ENCODE peak calls at places on chromosomes 4 and X, in five cellular contexts. L is GM12865, G is foreskin keratinocyte, U is mammary epithelial cell, R is ovary. T is an unnamed sample.

GRCh38 chrX:13376857-13377441 is 57.1 kb upstream of the ATXN3L start:
- DNase-seq in G (peak), R (no peak), L (peak), U (peak), T (peak)

GRCh38 chr4:24473309-24473721 is 111.0 kb downstream of the DHX15 start:
- DNase-seq in R (peak), G (no peak), U (peak), L (no peak), T (no peak)

GRCh38 chrX:118521435-118521834 is 25.8 kb downstream of the DOCK11 start:
- DNase-seq in R (no peak), L (no peak), G (no peak), U (no peak), T (no peak)

GRCh38 chr4:101277661-101278060 is 69.7 kb downstream of the PPP3CA start:
- DNase-seq in U (peak), G (no peak), R (no peak), L (no peak), T (no peak)

GRCh38 chr4:75919914-75920313 is 17.7 kb upstream of the PPEF2 start:
- DNase-seq in L (no peak), G (no peak), U (no peak), R (no peak), T (no peak)

GRCh38 chr4:183507928-183508327 is 3.1 kb downstream of the ING2 start:
- DNase-seq in R (no peak), G (no peak), U (no peak), L (no peak), T (no peak)

GRCh38 chr4:27397886-27398285 is 537.2 kb downstream of the STIM2 start:
- DNase-seq in R (no peak), G (peak), U (no peak), L (no peak), T (no peak)

GRCh38 chrX:19869195-19869594 is 18.2 kb downstream of the SH3KBP1 start:
- DNase-seq in R (no peak), L (no peak), U (no peak), G (no peak), T (no peak)

GRCh38 chr4:168825975-168826374 is 184.1 kb downstream of the CBR4 start:
- DNase-seq in L (no peak), U (no peak), G (no peak), R (no peak), T (no peak)

GRCh38 chrX:34585561-34585960 is 71.5 kb downstream of the TMEM47 start:
- DNase-seq in G (no peak), U (no peak), R (no peak), L (no peak), T (no peak)

GRCh38 chr4:138096384-138097062 is 145.6 kb downstream of the SLC7A11 start:
- DNase-seq in G (no peak), U (no peak), L (no peak), R (no peak), T (no peak)

GRCh38 chrX:133544105-133544504 is 128.8 kb upstream of the GPC4 start:
- DNase-seq in G (peak), R (no peak), L (no peak), U (peak), T (no peak)

GRCh38 chrX:3094261-3094660 is 53.0 kb downstream of the ARSF start:
- DNase-seq in R (no peak), U (peak), L (no peak), G (peak), T (no peak)

GRCh38 chrX:43552703-43553102 is 103.4 kb upstream of the MAOA start:
- DNase-seq in G (no peak), R (no peak), U (no peak), L (no peak), T (no peak)

GRCh38 chrX:49072712-49073095 is 1.1 kb downstream of the PRAF2 start:
- DNase-seq in U (no peak), L (no peak), G (no peak), R (no peak), T (peak)

DNA sequence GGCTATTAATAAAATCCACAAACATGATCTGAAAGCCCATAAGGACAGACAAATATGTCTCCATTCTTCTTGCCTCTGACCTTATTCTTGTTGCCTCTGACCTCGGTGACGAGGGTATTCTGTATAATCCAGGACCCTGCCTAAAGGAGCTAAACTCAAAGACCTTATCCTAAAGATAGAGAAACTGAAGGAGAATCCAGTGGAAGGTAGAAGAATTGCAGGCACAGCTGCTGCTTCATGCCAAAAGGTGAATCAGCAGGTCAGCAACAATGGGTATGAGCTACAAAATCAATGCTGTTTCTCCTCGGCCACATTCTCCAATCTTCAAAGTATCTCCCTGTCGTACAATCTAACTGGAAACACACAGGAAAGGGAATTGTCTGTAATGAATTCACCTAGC is 71.4 kb downstream of the INTS6L start:
- DNase-seq in L (no peak), U (no peak), R (no peak), G (no peak), T (no peak)
- TF ChIP-seq CTCF in L (no peak), U (no peak), R (no peak), G (no peak), T (no peak)

GRCh38 chr4:54234497-54235205 is 5.6 kb downstream of the PDGFRA start:
- DNase-seq in R (no peak), G (no peak), U (no peak), L (no peak), T (no peak)
- TF ChIP-seq CTCF in R (peak), G (peak), U (no peak), L (no peak), T (no peak)

DNA sequence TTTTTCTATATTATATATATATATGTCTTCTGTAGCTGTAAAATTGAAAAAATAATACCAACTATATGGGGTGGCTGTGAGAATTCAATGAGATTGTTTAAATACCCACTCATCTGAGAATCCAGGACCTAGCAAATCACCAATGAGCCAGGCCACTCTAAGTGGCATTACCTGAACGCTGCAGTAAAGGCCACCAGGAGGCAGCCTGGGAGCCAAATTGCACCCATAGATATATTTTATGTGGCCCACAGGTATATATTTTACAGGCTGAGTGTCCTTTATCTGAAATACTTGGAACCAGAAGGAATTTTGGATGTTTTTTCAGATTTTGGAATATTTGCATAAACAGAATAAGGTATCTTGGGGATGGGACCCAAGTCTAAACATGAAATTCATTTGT is 58.2 kb upstream of the C4orf50 start:
- DNase-seq in L (peak), G (no peak), U (no peak), R (no peak), T (no peak)
- TF ChIP-seq CTCF in L (peak), G (no peak), U (no peak), R (no peak), T (no peak)

GRCh38 chr4:1868912-1869311 is 2.3 kb upstream of the NSD2 start:
- DNase-seq in L (no peak), G (no peak), R (no peak), U (no peak), T (no peak)
- TF ChIP-seq CTCF in L (no peak), G (no peak), R (no peak), U (no peak), T (no peak)

GRCh38 chr4:147407261-147408045 is 73.4 kb upstream of the EDNRA start:
- DNase-seq in L (peak), U (no peak), R (peak), G (no peak), T (no peak)
- TF ChIP-seq CTCF in L (peak), U (peak), R (no peak), G (peak), T (peak)

DNA sequence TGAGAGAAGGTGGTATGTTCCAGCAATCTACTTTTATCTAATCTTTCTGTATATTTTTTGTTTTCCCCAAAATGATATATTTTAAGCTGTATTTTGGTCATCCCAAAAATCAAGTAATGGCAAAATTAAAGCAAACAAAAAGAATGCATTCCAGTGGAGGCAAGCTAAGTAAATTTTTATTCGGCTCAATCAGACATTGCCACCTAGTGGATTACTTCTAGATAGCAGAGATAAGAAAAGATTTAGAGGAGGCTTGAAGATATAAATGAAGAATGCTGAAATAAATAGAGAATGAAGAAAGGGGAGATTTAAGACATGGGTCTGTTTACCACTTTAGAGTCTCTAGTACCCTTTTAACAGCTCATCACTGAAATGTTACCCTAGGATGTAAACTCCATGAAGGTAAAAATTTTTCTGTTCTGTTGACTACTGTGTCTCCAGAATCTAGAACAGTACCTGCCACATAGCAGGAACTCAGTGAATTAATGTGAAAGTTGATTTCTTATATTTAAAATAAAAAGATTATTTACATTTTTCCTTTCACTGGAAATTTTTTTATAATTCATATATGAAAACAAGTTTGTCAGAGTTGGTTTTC is 110.9 kb upstream of the ANK2 start:
- DNase-seq in G (no peak), R (no peak), L (peak), U (peak), T (peak)
- TF ChIP-seq CTCF in G (peak), R (peak), L (peak), U (peak), T (peak)

GRCh38 chr4:110128092-110128989 is 70.1 kb downstream of the ELOVL6 start:
- DNase-seq in U (peak), R (no peak), L (no peak), G (peak), T (no peak)
- TF ChIP-seq CTCF in U (no peak), R (no peak), L (no peak), G (no peak), T (no peak)